ENCODE peak calls at places on chromosomes 5 and 9, in four cellular contexts. E is BE2C, S is fibroblast of lung, H is tibial artery. K is an unnamed sample.

GRCh38 chr5:119435436-119436132 is 16.7 kb upstream of the HSD17B4 start:
- DNase-seq in E (peak; percentile 66), S (peak; percentile 48), H (peak; percentile 65), K (no peak)

GRCh38 chr5:154476343-154477213 is 1.4 kb downstream of the HAND1 start:
- DNase-seq in E (no peak), S (no peak), H (no peak), K (no peak)

GRCh38 chr9:92716557-92716956 is 46.6 kb upstream of the IPPK start:
- DNase-seq in E (peak; percentile 82), S (peak; percentile 29), H (peak; percentile 50), K (no peak)

GRCh38 chr5:33379757-33380156 is 61.0 kb upstream of the TARS1 start:
- DNase-seq in E (peak; percentile 11), S (peak; percentile 66), H (no peak), K (no peak)

GRCh38 chr5:58683567-58683966 is 100.7 kb downstream of the RAB3C start:
- DNase-seq in E (no peak), S (no peak), H (no peak), K (no peak)

GRCh38 chr5:133381571-133382365 is 230.6 kb downstream of the FSTL4 start:
- DNase-seq in E (no peak), S (no peak), H (no peak), K (no peak)

GRCh38 chr5:34743878-34744277 is 87.8 kb downstream of the RAI14 start:
- DNase-seq in E (no peak), S (peak; percentile 79), H (no peak), K (peak; percentile 64)

GRCh38 chr9:135992486-135993408 is 31.6 kb upstream of the UBAC1 start:
- DNase-seq in E (peak; percentile 92), S (peak; percentile 93), H (peak; percentile 81), K (peak; percentile 27)

GRCh38 chr9:22645893-22646292 is 199.3 kb downstream of the DMRTA1 start:
- DNase-seq in E (no peak), S (peak; percentile 58), H (no peak), K (no peak)

GRCh38 chr9:84557751-84558150 is 111.8 kb upstream of the NTRK2 start:
- DNase-seq in E (no peak), S (no peak), H (no peak), K (no peak)

GRCh38 chr5:56369333-56369947 is 136.3 kb upstream of the ANKRD55 start:
- DNase-seq in E (no peak), S (no peak), H (no peak), K (no peak)

GRCh38 chr9:113612216-113612747 is 148.8 kb downstream of the RGS3 start:
- DNase-seq in E (no peak), S (no peak), H (no peak), K (no peak)

GRCh38 chr5:77627869-77628674 is 10.4 kb downstream of the OTP start:
- DNase-seq in E (no peak), S (no peak), H (no peak), K (no peak)

GRCh38 chr9:72445291-72446000 is 76.0 kb upstream of the TMC1 start:
- DNase-seq in E (no peak), S (no peak), H (no peak), K (no peak)

GRCh38 chr5:103724272-103724671 is 161.7 kb upstream of the NUDT12 start:
- DNase-seq in E (no peak), S (no peak), H (no peak), K (no peak)

GRCh38 chr5:74542477-74542876 is 98.1 kb downstream of the ENC1 start:
- DNase-seq in E (no peak), S (no peak), H (no peak), K (no peak)

GRCh38 chr5:169893586-169893985 is 86.7 kb downstream of the INSYN2B start:
- DNase-seq in E (no peak), S (no peak), H (no peak), K (peak; percentile 12)

GRCh38 chr5:40736103-40736875 is 19.5 kb downstream of the TTC33 start:
- DNase-seq in E (no peak), S (peak; percentile 78), H (no peak), K (peak; percentile 57)

GRCh38 chr5:108727154-108727638 is 20.5 kb upstream of the FER start:
- DNase-seq in E (no peak), S (peak; percentile 69), H (peak; percentile 48), K (no peak)

GRCh38 chr9:89435315-89435823 is 62.5 kb downstream of the SEMA4D start:
- DNase-seq in E (no peak), S (no peak), H (no peak), K (no peak)

GRCh38 chr9:133560311-133560710 is 25.8 kb downstream of the ADAMTSL2 start:
- DNase-seq in E (no peak), S (no peak), H (no peak), K (peak; percentile 15)

GRCh38 chr5:132655821-132656773 is 1.9 kb upstream of the IL13 start:
- DNase-seq in E (peak; percentile 49), S (peak; percentile 19), H (no peak), K (no peak)

GRCh38 chr5:155773680-155774079 is 553.3 kb upstream of the SGCD start:
- DNase-seq in E (no peak), S (no peak), H (no peak), K (no peak)

GRCh38 chr5:71872465-71872864 is 153.4 kb downstream of the CARTPT start:
- DNase-seq in E (no peak), S (no peak), H (no peak), K (no peak)

GRCh38 chr5:115100556-115100955 is 69.2 kb downstream of the TRIM36 start:
- DNase-seq in E (peak; percentile 19), S (peak; percentile 21), H (no peak), K (no peak)

GRCh38 chr5:123429993-123430392 is 6.8 kb upstream of the CEP120 start:
- DNase-seq in E (no peak), S (peak; percentile 96), H (peak; percentile 35), K (peak; percentile 52)

GRCh38 chr5:36870399-36871040 is 6.0 kb upstream of the NIPBL start:
- DNase-seq in E (no peak), S (peak; percentile 81), H (no peak), K (peak; percentile 69)

GRCh38 chr9:35774907-35775635 is 16.3 kb upstream of the NPR2 start:
- DNase-seq in E (no peak), S (no peak), H (peak; percentile 34), K (no peak)

GRCh38 chr9:91746904-91747303 is 203.1 kb downstream of the ROR2 start:
- DNase-seq in E (no peak), S (peak; percentile 66), H (no peak), K (no peak)

GRCh38 chr9:134910146-134910545 is 7.6 kb downstream of the FCN1 start:
- DNase-seq in E (no peak), S (no peak), H (peak; percentile 14), K (no peak)

GRCh38 chr5:180555168-180555921 is 36.0 kb downstream of the SCGB3A1 start:
- DNase-seq in E (no peak), S (peak; percentile 86), H (no peak), K (no peak)

GRCh38 chr5:68953151-68953884 is 140.5 kb upstream of the SLC30A5 start:
- DNase-seq in E (no peak), S (no peak), H (no peak), K (peak; percentile 50)

GRCh38 chr9:128722380-128723351 is 1.3 kb downstream of the ZDHHC12 start:
- DNase-seq in E (no peak), S (no peak), H (no peak), K (no peak)

GRCh38 chr9:83422512-83422911 is 115.7 kb downstream of the FRMD3 start:
- DNase-seq in E (no peak), S (peak; percentile 11), H (no peak), K (no peak)

GRCh38 chr9:87771251-87772006 is 45.5 kb downstream of the CTSL start:
- DNase-seq in E (peak; percentile 48), S (no peak), H (no peak), K (no peak)

GRCh38 chr5:1792842-1793266 is 6.8 kb downstream of the MRPL36 start:
- DNase-seq in E (no peak), S (peak; percentile 84), H (no peak), K (peak; percentile 67)

GRCh38 chr5:128464596-128464995 is 73.4 kb downstream of the FBN2 start:
- DNase-seq in E (no peak), S (no peak), H (no peak), K (no peak)

GRCh38 chr5:171152382-171152781 is 156.7 kb upstream of the TLX3 start:
- DNase-seq in E (no peak), S (peak; percentile 49), H (no peak), K (no peak)

GRCh38 chr5:90590-91547 is 1.1 kb upstream of the PLEKHG4B start:
- DNase-seq in E (no peak), S (no peak), H (no peak), K (no peak)
- H3K4me3 ChIP-seq in E (no peak overlapping the region), S (no peak overlapping the region), H (no peak overlapping the region), K (no peak overlapping the region)

GRCh38 chr5:18771097-18771610 is 1136.9 kb downstream of the TAF11L14 start:
- DNase-seq in E (no peak), S (no peak), H (no peak), K (no peak)

GRCh38 chr5:18778226-18778625 is 1144.0 kb downstream of the TAF11L14 start:
- DNase-seq in E (no peak), S (no peak), H (no peak), K (no peak)

GRCh38 chr5:18772475-18772874 is 1138.2 kb downstream of the TAF11L14 start:
- DNase-seq in E (peak; percentile 18), S (no peak), H (no peak), K (peak; percentile 3)
- TF ChIP-seq CTCF in E (peak; percentile 69), S (no peak), H (no peak), K (peak; percentile 49)

GRCh38 chr5:10166392-10166791 is 83.3 kb downstream of the ATPSCKMT start:
- DNase-seq in E (no peak), S (no peak), H (no peak), K (no peak)
- H3K4me3 ChIP-seq in E (no peak overlapping the region), S (no peak overlapping the region), H (no peak overlapping the region), K (no peak overlapping the region)

GRCh38 chr9:118829334-118829733 is 539.9 kb downstream of the BRINP1 start:
- DNase-seq in E (no peak), S (no peak), H (no peak), K (peak; percentile 2)
- TF ChIP-seq CTCF in E (no peak), S (peak; percentile 35), H (peak; percentile 57), K (peak; percentile 17)

GRCh38 chr5:173919443-173919842 is 31.3 kb downstream of the CPEB4 start:
- DNase-seq in E (no peak), S (no peak), H (no peak), K (no peak)
- H3K4me3 ChIP-seq in E (no peak overlapping the region), S (no peak overlapping the region), H (no peak overlapping the region), K (no peak overlapping the region)

GRCh38 chr9:108776920-108777650 is 78.7 kb downstream of the ACTL7B start:
- DNase-seq in E (no peak), S (peak; percentile 38), H (no peak), K (peak; percentile 88)
- TF ChIP-seq CTCF in E (no peak), S (no peak), H (no peak), K (peak; percentile 54)

GRCh38 chr5:43007246-43007910 is 32.7 kb downstream of the ANXA2R start:
- DNase-seq in E (peak; percentile 85), S (peak; percentile 97), H (peak; percentile 79), K (peak; percentile 70)

GRCh38 chr5:43007911-43008368 is 32.2 kb downstream of the ANXA2R start:
- DNase-seq in E (peak; percentile 79), S (peak; percentile 85), H (peak; percentile 60), K (no peak)

GRCh38 chr5:43008369-43009158 is 31.6 kb downstream of the ANXA2R start:
- DNase-seq in E (peak; percentile 92), S (peak; percentile 96), H (peak; percentile 89), K (peak; percentile 81)

GRCh38 chr5:43014522-43014921 is 25.6 kb downstream of the ANXA2R start:
- DNase-seq in E (no peak), S (no peak), H (no peak), K (no peak)

GRCh38 chr5:43010956-43011355 is 29.2 kb downstream of the ANXA2R start:
- DNase-seq in E (peak; percentile 42), S (peak; percentile 37), H (no peak), K (no peak)
- H3K4me3 ChIP-seq in E (no peak overlapping the region), S (no peak overlapping the region), H (no peak overlapping the region), K (no peak overlapping the region)

K was measured in astrocyte of the cerebellum.